ENCODE peak calls at places on chromosomes 6 and 20, in nine cellular contexts. A is stromal cell of bone marrow; C is GM10248; Y is aorta; T is pons; F is activated naive CD8-positive, alpha-beta T cell treated with anti-CD3 and anti-CD28 coated beads for 36 hours; P is SIG-M5; U is AG09319; D is T-helper 2 cell. J is an unnamed sample.

GRCh38 chr6:130758818-130759217 is 68.4 kb upstream of the SMLR1 start:
- DNase-seq in D (no peak), F (no peak), A (no peak), Y (no peak), C (no peak), T (no peak), U (no peak), P (no peak), J (no peak)

GRCh38 chr6:115796061-115796460 is 264.6 kb downstream of the FRK start:
- DNase-seq in C (no peak), Y (no peak), F (no peak), P (no peak), A (peak), D (no peak), T (no peak), U (no peak), J (no peak)

GRCh38 chr6:106511274-106512047 is 117.8 kb downstream of the RTN4IP1 start:
- DNase-seq in C (peak), P (no peak), D (peak), T (no peak), Y (peak), A (no peak), U (no peak), F (peak), J (no peak)

GRCh38 chr6:132797975-132798819 is at the start of gene SLC18B1:
- DNase-seq in A (no peak), P (no peak), Y (peak), F (peak), D (peak), C (peak), U (no peak), T (peak), J (peak)

GRCh38 chr20:61901421-61902212 is 164.1 kb downstream of the TAF4 start:
- DNase-seq in A (no peak), P (no peak), D (no peak), Y (no peak), C (no peak), U (no peak), T (no peak), F (no peak), J (no peak)

GRCh38 chr6:21955196-21955595 is 341.6 kb downstream of the PRL start:
- DNase-seq in A (no peak), T (no peak), C (no peak), Y (no peak), F (no peak), P (no peak), U (no peak), D (no peak), J (peak)

GRCh38 chr6:27757307-27757706 is 154.9 kb downstream of the OR2B2 start:
- DNase-seq in Y (peak), F (peak), C (peak), A (no peak), T (no peak), P (no peak), D (peak), U (no peak), J (peak)

GRCh38 chr6:160926281-160927276 is 65.0 kb upstream of the MAP3K4 start:
- DNase-seq in A (no peak), F (no peak), T (no peak), P (no peak), D (no peak), Y (no peak), U (no peak), C (no peak), J (no peak)

GRCh38 chr6:152552616-152553209 is 84.4 kb downstream of the SYNE1 start:
- DNase-seq in A (peak), P (no peak), C (peak), U (no peak), D (no peak), F (peak), Y (peak), T (peak), J (peak)

GRCh38 chr20:32965115-32965514 is 39.1 kb downstream of the SUN5 start:
- DNase-seq in D (no peak), A (no peak), Y (no peak), F (no peak), U (no peak), P (no peak), C (peak), T (no peak), J (no peak)

J was measured in Ammon's horn.